ENCODE peak calls at places on chromosomes 6 and 20, in nine cellular contexts. One of them, this sample, is unnamed.

GRCh38 chr6:142153230-142153629 is 6.2 kb downstream of the VTA1 start:
- ATAC-seq in HCT116: no peak
- ATAC-seq in pancreas: no peak
- ATAC-seq in psoas muscle: no peak
- ATAC-seq in GM12878: no peak
- ATAC-seq in CD4-positive, CD25-positive, alpha-beta regulatory T cell: no peak
- ATAC-seq in upper lobe of left lung: no peak
- ATAC-seq in RWPE2: no peak
- ATAC-seq in mucosa of descending colon: no peak
- ATAC-seq in this sample: no peak

GRCh38 chr6:117491916-117492315 is 9.4 kb downstream of the DCBLD1 start:
- ATAC-seq in mucosa of descending colon: no peak
- ATAC-seq in pancreas: no peak
- ATAC-seq in psoas muscle: no peak
- ATAC-seq in HCT116: no peak
- ATAC-seq in GM12878: no peak
- ATAC-seq in CD4-positive, CD25-positive, alpha-beta regulatory T cell: no peak
- ATAC-seq in RWPE2: peak; percentile 69
- ATAC-seq in upper lobe of left lung: no peak
- ATAC-seq in this sample: no peak

GRCh38 chr6:33770833-33771341 is 18.0 kb downstream of the LEMD2 start:
- ATAC-seq in CD4-positive, CD25-positive, alpha-beta regulatory T cell: no peak
- ATAC-seq in psoas muscle: peak; percentile 14
- ATAC-seq in RWPE2: no peak
- ATAC-seq in upper lobe of left lung: no peak
- ATAC-seq in HCT116: no peak
- ATAC-seq in mucosa of descending colon: no peak
- ATAC-seq in pancreas: peak; percentile 6
- ATAC-seq in GM12878: no peak
- ATAC-seq in this sample: peak; percentile 5

GRCh38 chr6:35327349-35328027 is 14.9 kb upstream of the PPARD start:
- ATAC-seq in HCT116: peak; percentile 87
- ATAC-seq in pancreas: peak; percentile 80
- ATAC-seq in CD4-positive, CD25-positive, alpha-beta regulatory T cell: peak; percentile 87
- ATAC-seq in RWPE2: peak; percentile 87
- ATAC-seq in mucosa of descending colon: peak; percentile 90
- ATAC-seq in upper lobe of left lung: peak; percentile 80
- ATAC-seq in psoas muscle: peak; percentile 45
- ATAC-seq in GM12878: peak; percentile 99
- ATAC-seq in this sample: peak; percentile 61

GRCh38 chr6:163941471-163941980 is 527.0 kb downstream of the QKI start:
- ATAC-seq in CD4-positive, CD25-positive, alpha-beta regulatory T cell: no peak
- ATAC-seq in upper lobe of left lung: peak; percentile 38
- ATAC-seq in psoas muscle: no peak
- ATAC-seq in mucosa of descending colon: no peak
- ATAC-seq in RWPE2: no peak
- ATAC-seq in HCT116: no peak
- ATAC-seq in GM12878: no peak
- ATAC-seq in pancreas: no peak
- ATAC-seq in this sample: peak; percentile 67

GRCh38 chr6:170584954-170585498 is 589 bp upstream of the PDCD2 start:
- ATAC-seq in psoas muscle: peak; percentile 1
- ATAC-seq in pancreas: peak; percentile 10
- ATAC-seq in RWPE2: peak; percentile 55
- ATAC-seq in GM12878: peak; percentile 53
- ATAC-seq in HCT116: peak; percentile 33
- ATAC-seq in mucosa of descending colon: peak; percentile 47
- ATAC-seq in CD4-positive, CD25-positive, alpha-beta regulatory T cell: no peak
- ATAC-seq in upper lobe of left lung: no peak
- ATAC-seq in this sample: no peak

GRCh38 chr6:109701774-109702173 is 10.7 kb downstream of the FIG4 start:
- ATAC-seq in pancreas: no peak
- ATAC-seq in mucosa of descending colon: no peak
- ATAC-seq in HCT116: no peak
- ATAC-seq in GM12878: no peak
- ATAC-seq in upper lobe of left lung: peak; percentile 54
- ATAC-seq in psoas muscle: no peak
- ATAC-seq in CD4-positive, CD25-positive, alpha-beta regulatory T cell: no peak
- ATAC-seq in RWPE2: no peak
- ATAC-seq in this sample: no peak

GRCh38 chr20:35833271-35833670 is 61.5 kb downstream of the PHF20 start:
- ATAC-seq in RWPE2: no peak
- ATAC-seq in psoas muscle: no peak
- ATAC-seq in mucosa of descending colon: no peak
- ATAC-seq in upper lobe of left lung: no peak
- ATAC-seq in pancreas: no peak
- ATAC-seq in HCT116: no peak
- ATAC-seq in CD4-positive, CD25-positive, alpha-beta regulatory T cell: no peak
- ATAC-seq in GM12878: no peak
- ATAC-seq in this sample: no peak

GRCh38 chr6:168016176-168016620 is 18.7 kb downstream of the KIF25 start:
- ATAC-seq in psoas muscle: no peak
- ATAC-seq in HCT116: no peak
- ATAC-seq in RWPE2: no peak
- ATAC-seq in mucosa of descending colon: no peak
- ATAC-seq in CD4-positive, CD25-positive, alpha-beta regulatory T cell: no peak
- ATAC-seq in upper lobe of left lung: no peak
- ATAC-seq in GM12878: no peak
- ATAC-seq in pancreas: no peak
- ATAC-seq in this sample: no peak

GRCh38 chr6:158793432-158793831 is 25.7 kb downstream of the EZR start:
- ATAC-seq in CD4-positive, CD25-positive, alpha-beta regulatory T cell: peak; percentile 49
- ATAC-seq in HCT116: peak; percentile 71
- ATAC-seq in GM12878: peak; percentile 74
- ATAC-seq in RWPE2: peak; percentile 75
- ATAC-seq in upper lobe of left lung: peak; percentile 40
- ATAC-seq in mucosa of descending colon: peak; percentile 32
- ATAC-seq in psoas muscle: peak; percentile 85
- ATAC-seq in pancreas: no peak
- ATAC-seq in this sample: no peak

GRCh38 chr6:26170181-26170580 is 83.0 kb downstream of the HFE start:
- ATAC-seq in GM12878: peak; percentile 28
- ATAC-seq in RWPE2: no peak
- ATAC-seq in CD4-positive, CD25-positive, alpha-beta regulatory T cell: no peak
- ATAC-seq in mucosa of descending colon: no peak
- ATAC-seq in upper lobe of left lung: no peak
- ATAC-seq in pancreas: no peak
- ATAC-seq in psoas muscle: no peak
- ATAC-seq in HCT116: no peak
- ATAC-seq in this sample: no peak

GRCh38 chr6:39350723-39351505 is 28.4 kb upstream of the KCNK16 start:
- ATAC-seq in RWPE2: no peak
- ATAC-seq in mucosa of descending colon: no peak
- ATAC-seq in HCT116: no peak
- ATAC-seq in psoas muscle: no peak
- ATAC-seq in pancreas: no peak
- ATAC-seq in GM12878: no peak
- ATAC-seq in upper lobe of left lung: no peak
- ATAC-seq in CD4-positive, CD25-positive, alpha-beta regulatory T cell: no peak
- ATAC-seq in this sample: no peak

DNA sequence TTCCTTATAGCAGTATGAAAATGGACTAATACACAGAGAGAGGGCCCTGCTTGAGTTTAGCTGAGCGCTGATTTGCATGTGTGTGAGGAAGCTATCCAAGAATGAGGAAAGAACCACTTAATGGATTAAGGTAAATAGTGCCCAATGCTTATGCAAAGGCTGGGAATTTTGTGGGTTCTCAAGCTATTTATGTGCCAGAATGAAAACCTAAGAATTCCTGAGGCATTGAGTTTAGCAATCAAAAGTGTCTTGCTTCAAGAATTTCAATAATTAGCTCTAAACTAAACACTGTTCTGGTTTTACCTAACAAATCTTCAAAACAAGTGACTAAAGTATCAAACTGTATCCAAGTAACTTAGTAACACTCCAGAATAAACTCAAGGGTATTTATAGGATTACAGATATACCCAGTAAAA is 7.0 kb upstream of the OR14J1 start:
- ATAC-seq in psoas muscle: no peak
- ATAC-seq in mucosa of descending colon: no peak
- ATAC-seq in upper lobe of left lung: peak; percentile 32
- ATAC-seq in GM12878: no peak
- ATAC-seq in CD4-positive, CD25-positive, alpha-beta regulatory T cell: no peak
- ATAC-seq in pancreas: no peak
- ATAC-seq in RWPE2: peak; percentile 64
- ATAC-seq in HCT116: no peak
- ATAC-seq in this sample: no peak
- H3K4me3 ChIP-seq in psoas muscle: no peak overlapping the region
- H3K4me3 ChIP-seq in mucosa of descending colon: no peak overlapping the region
- H3K4me3 ChIP-seq in upper lobe of left lung: no peak overlapping the region
- H3K4me3 ChIP-seq in GM12878: no peak overlapping the region
- H3K4me3 ChIP-seq in CD4-positive, CD25-positive, alpha-beta regulatory T cell: no peak overlapping the region
- H3K4me3 ChIP-seq in pancreas: no peak overlapping the region
- H3K4me3 ChIP-seq in RWPE2: no peak overlapping the region
- H3K4me3 ChIP-seq in HCT116: no peak overlapping the region
- H3K4me3 ChIP-seq in this sample: no peak overlapping the region

DNA sequence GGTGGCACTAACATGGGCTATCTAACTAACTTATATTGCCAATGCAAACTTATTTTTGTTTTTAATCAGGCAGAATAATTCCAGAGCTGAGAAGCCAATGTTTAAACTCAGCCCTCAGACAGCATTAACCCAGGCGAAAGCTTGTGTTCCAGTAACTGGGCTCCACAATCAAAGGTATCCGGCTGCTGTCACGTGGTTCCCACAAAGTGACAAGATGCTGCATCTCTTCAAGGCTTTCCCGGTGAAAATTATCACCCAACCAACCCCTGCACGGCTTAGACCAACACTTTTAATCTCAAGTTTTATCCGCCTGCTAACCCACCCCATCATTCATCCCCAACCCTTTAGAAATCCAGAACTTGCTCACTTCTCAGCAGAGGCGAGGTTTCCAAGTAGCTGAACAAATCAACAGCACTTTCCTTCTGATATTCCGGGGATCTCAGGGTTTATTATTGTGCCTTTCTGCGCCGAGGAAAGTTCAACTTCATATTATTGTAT is 874 bp downstream of the MTCL3 start:
- ATAC-seq in pancreas: no peak
- ATAC-seq in psoas muscle: no peak
- ATAC-seq in upper lobe of left lung: no peak
- ATAC-seq in GM12878: no peak
- ATAC-seq in mucosa of descending colon: no peak
- ATAC-seq in RWPE2: no peak
- ATAC-seq in CD4-positive, CD25-positive, alpha-beta regulatory T cell: no peak
- ATAC-seq in HCT116: no peak
- ATAC-seq in this sample: no peak
- H3K4me3 ChIP-seq in pancreas: no peak overlapping the region
- H3K4me3 ChIP-seq in psoas muscle: no peak overlapping the region
- H3K4me3 ChIP-seq in upper lobe of left lung: no peak overlapping the region
- H3K4me3 ChIP-seq in GM12878: no peak overlapping the region
- H3K4me3 ChIP-seq in mucosa of descending colon: no peak overlapping the region
- H3K4me3 ChIP-seq in RWPE2: no peak overlapping the region
- H3K4me3 ChIP-seq in CD4-positive, CD25-positive, alpha-beta regulatory T cell: no peak overlapping the region
- H3K4me3 ChIP-seq in HCT116: no peak overlapping the region
- H3K4me3 ChIP-seq in this sample: no peak overlapping the region

GRCh38 chr20:63958964-63959698 is 2.9 kb upstream of the UCKL1 start:
- ATAC-seq in HCT116: no peak
- ATAC-seq in GM12878: no peak
- ATAC-seq in RWPE2: no peak
- ATAC-seq in psoas muscle: no peak
- ATAC-seq in mucosa of descending colon: no peak
- ATAC-seq in upper lobe of left lung: no peak
- ATAC-seq in CD4-positive, CD25-positive, alpha-beta regulatory T cell: no peak
- ATAC-seq in pancreas: no peak
- ATAC-seq in this sample: no peak

GRCh38 chr20:63956664-63957003 is 418 bp upstream of the UCKL1 start:
- ATAC-seq in upper lobe of left lung: no peak
- ATAC-seq in CD4-positive, CD25-positive, alpha-beta regulatory T cell: no peak
- ATAC-seq in HCT116: peak; percentile 3
- ATAC-seq in pancreas: no peak
- ATAC-seq in RWPE2: no peak
- ATAC-seq in psoas muscle: no peak
- ATAC-seq in mucosa of descending colon: no peak
- ATAC-seq in GM12878: peak; percentile 1
- ATAC-seq in this sample: no peak

GRCh38 chr20:63957004-63957689 is 931 bp upstream of the UCKL1 start:
- ATAC-seq in psoas muscle: peak; percentile 58
- ATAC-seq in mucosa of descending colon: peak; percentile 67
- ATAC-seq in upper lobe of left lung: peak; percentile 72
- ATAC-seq in GM12878: peak; percentile 74
- ATAC-seq in pancreas: peak; percentile 33
- ATAC-seq in CD4-positive, CD25-positive, alpha-beta regulatory T cell: peak; percentile 51
- ATAC-seq in RWPE2: peak; percentile 73
- ATAC-seq in HCT116: peak; percentile 78
- ATAC-seq in this sample: peak; percentile 44

GRCh38 chr20:63958471-63958870 is 2.3 kb upstream of the UCKL1 start:
- ATAC-seq in HCT116: no peak
- ATAC-seq in GM12878: no peak
- ATAC-seq in upper lobe of left lung: no peak
- ATAC-seq in RWPE2: no peak
- ATAC-seq in mucosa of descending colon: no peak
- ATAC-seq in psoas muscle: no peak
- ATAC-seq in CD4-positive, CD25-positive, alpha-beta regulatory T cell: no peak
- ATAC-seq in pancreas: no peak
- ATAC-seq in this sample: no peak

GRCh38 chr20:63957690-63958441 is 1.6 kb upstream of the UCKL1 start:
- ATAC-seq in pancreas: no peak
- ATAC-seq in GM12878: no peak
- ATAC-seq in CD4-positive, CD25-positive, alpha-beta regulatory T cell: no peak
- ATAC-seq in mucosa of descending colon: peak; percentile 76
- ATAC-seq in RWPE2: peak; percentile 49
- ATAC-seq in upper lobe of left lung: no peak
- ATAC-seq in HCT116: peak; percentile 59
- ATAC-seq in psoas muscle: no peak
- ATAC-seq in this sample: no peak
- H3K4me3 ChIP-seq in pancreas: no peak overlapping the region
- H3K4me3 ChIP-seq in GM12878: no peak overlapping the region
- H3K4me3 ChIP-seq in CD4-positive, CD25-positive, alpha-beta regulatory T cell: no peak overlapping the region
- H3K4me3 ChIP-seq in mucosa of descending colon: no peak overlapping the region
- H3K4me3 ChIP-seq in RWPE2: peak overlapping the region; percentile 88
- H3K4me3 ChIP-seq in upper lobe of left lung: no peak overlapping the region
- H3K4me3 ChIP-seq in HCT116: peak overlapping the region; percentile 96
- H3K4me3 ChIP-seq in psoas muscle: peak overlapping the region; percentile 100
- H3K4me3 ChIP-seq in this sample: no peak overlapping the region

GRCh38 chr6:41705996-41706835 is 29.2 kb downstream of the TFEB start:
- ATAC-seq in mucosa of descending colon: peak; percentile 83
- ATAC-seq in upper lobe of left lung: peak; percentile 90
- ATAC-seq in RWPE2: peak; percentile 87
- ATAC-seq in pancreas: no peak
- ATAC-seq in GM12878: peak; percentile 90
- ATAC-seq in CD4-positive, CD25-positive, alpha-beta regulatory T cell: peak; percentile 88
- ATAC-seq in HCT116: peak; percentile 97
- ATAC-seq in psoas muscle: peak; percentile 88
- ATAC-seq in this sample: peak; percentile 90

GRCh38 chr6:41708856-41709255 is 26.6 kb downstream of the TFEB start:
- ATAC-seq in psoas muscle: no peak
- ATAC-seq in mucosa of descending colon: no peak
- ATAC-seq in upper lobe of left lung: no peak
- ATAC-seq in CD4-positive, CD25-positive, alpha-beta regulatory T cell: no peak
- ATAC-seq in RWPE2: no peak
- ATAC-seq in HCT116: no peak
- ATAC-seq in GM12878: no peak
- ATAC-seq in pancreas: no peak
- ATAC-seq in this sample: no peak

GRCh38 chr6:41705329-41705995 is 29.9 kb downstream of the TFEB start:
- ATAC-seq in RWPE2: no peak
- ATAC-seq in pancreas: no peak
- ATAC-seq in psoas muscle: no peak
- ATAC-seq in GM12878: no peak
- ATAC-seq in mucosa of descending colon: peak; percentile 3
- ATAC-seq in CD4-positive, CD25-positive, alpha-beta regulatory T cell: no peak
- ATAC-seq in upper lobe of left lung: no peak
- ATAC-seq in HCT116: no peak
- ATAC-seq in this sample: no peak

GRCh38 chr6:41707565-41708200 is 27.7 kb downstream of the TFEB start:
- ATAC-seq in mucosa of descending colon: peak; percentile 11
- ATAC-seq in HCT116: no peak
- ATAC-seq in RWPE2: no peak
- ATAC-seq in GM12878: peak; percentile 6
- ATAC-seq in pancreas: no peak
- ATAC-seq in upper lobe of left lung: peak; percentile 44
- ATAC-seq in psoas muscle: peak; percentile 14
- ATAC-seq in CD4-positive, CD25-positive, alpha-beta regulatory T cell: peak; percentile 66
- ATAC-seq in this sample: no peak

GRCh38 chr6:41706876-41707564 is 28.4 kb downstream of the TFEB start:
- ATAC-seq in mucosa of descending colon: peak; percentile 4
- ATAC-seq in psoas muscle: peak; percentile 48
- ATAC-seq in HCT116: no peak
- ATAC-seq in pancreas: no peak
- ATAC-seq in RWPE2: peak; percentile 41
- ATAC-seq in CD4-positive, CD25-positive, alpha-beta regulatory T cell: no peak
- ATAC-seq in GM12878: peak; percentile 55
- ATAC-seq in upper lobe of left lung: peak; percentile 66
- ATAC-seq in this sample: peak; percentile 66
- H3K4me3 ChIP-seq in mucosa of descending colon: no peak overlapping the region
- H3K4me3 ChIP-seq in psoas muscle: peak overlapping the region; percentile 7
- H3K4me3 ChIP-seq in HCT116: no peak overlapping the region
- H3K4me3 ChIP-seq in pancreas: no peak overlapping the region
- H3K4me3 ChIP-seq in RWPE2: no peak overlapping the region
- H3K4me3 ChIP-seq in CD4-positive, CD25-positive, alpha-beta regulatory T cell: no peak overlapping the region
- H3K4me3 ChIP-seq in GM12878: peak overlapping the region; percentile 85
- H3K4me3 ChIP-seq in upper lobe of left lung: no peak overlapping the region
- H3K4me3 ChIP-seq in this sample: no peak overlapping the region

This sample was measured in gastroesophageal sphincter.